ENCODE peak calls at places on chromosome 7, in four cellular contexts. One of them, this sample, is unnamed.

GRCh38 chr7:151795168-151795754 is 81.7 kb downstream of the PRKAG2 start:
- DNase-seq in HCT116: no peak
- DNase-seq in H1: no peak
- DNase-seq in K562: no peak
- DNase-seq in this sample: no peak

GRCh38 chr7:86920154-86920553 is 139.3 kb downstream of the ELAPOR2 start:
- DNase-seq in K562: no peak
- DNase-seq in H1: no peak
- DNase-seq in HCT116: no peak
- DNase-seq in this sample: no peak

GRCh38 chr7:4659551-4660286 is 22.4 kb upstream of the FOXK1 start:
- DNase-seq in K562: peak; percentile 42
- DNase-seq in H1: no peak
- DNase-seq in HCT116: peak; percentile 43
- DNase-seq in this sample: no peak

GRCh38 chr7:17769918-17770317 is 170.4 kb downstream of the SNX13 start:
- DNase-seq in H1: peak; percentile 21
- DNase-seq in K562: peak; percentile 72
- DNase-seq in HCT116: peak; percentile 59
- DNase-seq in this sample: no peak

GRCh38 chr7:87934699-87935372 is 785 bp downstream of the ADAM22 start:
- DNase-seq in K562: no peak
- DNase-seq in H1: no peak
- DNase-seq in HCT116: no peak
- DNase-seq in this sample: no peak

GRCh38 chr7:148264933-148265557 is 325.5 kb upstream of the C7orf33 start:
- DNase-seq in H1: no peak
- DNase-seq in HCT116: peak; percentile 24
- DNase-seq in K562: peak; percentile 50
- DNase-seq in this sample: no peak

GRCh38 chr7:33459340-33459751 is 330.0 kb downstream of the BBS9 start:
- DNase-seq in HCT116: peak; percentile 42
- DNase-seq in H1: peak; percentile 5
- DNase-seq in K562: peak; percentile 4
- DNase-seq in this sample: no peak

GRCh38 chr7:149027055-149027454 is 1.2 kb downstream of the PDIA4 start:
- DNase-seq in HCT116: no peak
- DNase-seq in H1: no peak
- DNase-seq in K562: no peak
- DNase-seq in this sample: no peak

GRCh38 chr7:33669251-33669670 is 236.1 kb upstream of the BMPER start:
- DNase-seq in HCT116: no peak
- DNase-seq in K562: no peak
- DNase-seq in H1: no peak
- DNase-seq in this sample: no peak

GRCh38 chr7:107694395-107694794 is 33.8 kb downstream of the SLC26A4 start:
- DNase-seq in K562: no peak
- DNase-seq in H1: no peak
- DNase-seq in HCT116: no peak
- DNase-seq in this sample: no peak

GRCh38 chr7:74542558-74543117 is 88.9 kb downstream of the GTF2IRD1 start:
- DNase-seq in K562: no peak
- DNase-seq in H1: no peak
- DNase-seq in HCT116: no peak
- DNase-seq in this sample: no peak

GRCh38 chr7:29854257-29854938 is 48.1 kb downstream of the WIPF3 start:
- DNase-seq in HCT116: no peak
- DNase-seq in H1: peak; percentile 23
- DNase-seq in K562: peak; percentile 42
- DNase-seq in this sample: no peak

GRCh38 chr7:142150869-142151268 is 39.4 kb downstream of the MGAM2 start:
- DNase-seq in H1: no peak
- DNase-seq in K562: no peak
- DNase-seq in HCT116: no peak
- DNase-seq in this sample: no peak

GRCh38 chr7:76346097-76346496 is 12.7 kb downstream of the YWHAG start:
- DNase-seq in H1: no peak
- DNase-seq in HCT116: no peak
- DNase-seq in K562: no peak
- DNase-seq in this sample: no peak

GRCh38 chr7:5139998-5140397 is 50.0 kb upstream of the WIPI2 start:
- DNase-seq in K562: peak; percentile 56
- DNase-seq in HCT116: peak; percentile 39
- DNase-seq in H1: no peak
- DNase-seq in this sample: peak; percentile 8

GRCh38 chr7:156935250-156935649 is 14.3 kb upstream of the NOM1 start:
- DNase-seq in K562: no peak
- DNase-seq in HCT116: no peak
- DNase-seq in H1: no peak
- DNase-seq in this sample: no peak

GRCh38 chr7:16465469-16466086 is at the start of gene SOSTDC1:
- DNase-seq in HCT116: no peak
- DNase-seq in K562: peak; percentile 78
- DNase-seq in H1: peak; percentile 9
- DNase-seq in this sample: no peak

GRCh38 chr7:15507235-15507634 is 54.6 kb downstream of the AGMO start:
- DNase-seq in K562: no peak
- DNase-seq in H1: no peak
- DNase-seq in HCT116: no peak
- DNase-seq in this sample: no peak

GRCh38 chr7:137987968-137988367 is 13.9 kb downstream of the CREB3L2 start:
- DNase-seq in HCT116: no peak
- DNase-seq in H1: no peak
- DNase-seq in K562: no peak
- DNase-seq in this sample: peak; percentile 61

GRCh38 chr7:139602143-139602722 is 78.7 kb downstream of the CLEC2L start:
- DNase-seq in K562: peak; percentile 65
- DNase-seq in H1: no peak
- DNase-seq in HCT116: peak; percentile 15
- DNase-seq in this sample: no peak

GRCh38 chr7:155124706-155125105 is 54.6 kb downstream of the HTR5A start:
- DNase-seq in K562: no peak
- DNase-seq in HCT116: no peak
- DNase-seq in H1: no peak
- DNase-seq in this sample: no peak

GRCh38 chr7:28165971-28166955 is 14.3 kb downstream of the JAZF1 start:
- DNase-seq in H1: no peak
- DNase-seq in HCT116: no peak
- DNase-seq in K562: no peak
- DNase-seq in this sample: no peak

GRCh38 chr7:20722941-20723340 is 63.7 kb downstream of the SP8 start:
- DNase-seq in K562: no peak
- DNase-seq in H1: no peak
- DNase-seq in HCT116: no peak
- DNase-seq in this sample: no peak

DNA sequence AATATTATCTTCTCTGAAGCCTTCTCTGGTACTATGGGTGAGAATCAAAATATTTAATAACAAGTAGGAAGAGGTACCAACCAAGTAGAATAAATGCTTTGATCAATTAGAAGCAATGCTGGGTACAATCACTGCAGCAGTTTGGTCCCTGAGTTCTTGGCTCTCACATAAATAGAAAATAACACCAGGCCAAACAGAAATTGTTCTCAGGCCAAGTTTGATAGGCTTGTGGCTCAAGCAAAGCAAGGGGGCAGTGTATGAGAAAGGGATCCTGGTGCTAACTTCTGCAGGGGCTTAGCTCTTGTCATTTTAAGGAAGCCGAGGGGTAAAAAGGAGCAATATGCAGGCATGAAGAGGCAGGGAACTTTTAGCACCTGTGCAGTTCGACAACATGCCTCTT is 146.8 kb upstream of the TMEM229A start:
- DNase-seq in HCT116: no peak
- DNase-seq in K562: no peak
- DNase-seq in H1: no peak
- DNase-seq in this sample: no peak
- TF ChIP-seq EGR1 in HCT116: no peak
- TF ChIP-seq EGR1 in K562: no peak
- TF ChIP-seq EGR1 in H1: no peak
- TF ChIP-seq EGR1 in this sample: no peak

DNA sequence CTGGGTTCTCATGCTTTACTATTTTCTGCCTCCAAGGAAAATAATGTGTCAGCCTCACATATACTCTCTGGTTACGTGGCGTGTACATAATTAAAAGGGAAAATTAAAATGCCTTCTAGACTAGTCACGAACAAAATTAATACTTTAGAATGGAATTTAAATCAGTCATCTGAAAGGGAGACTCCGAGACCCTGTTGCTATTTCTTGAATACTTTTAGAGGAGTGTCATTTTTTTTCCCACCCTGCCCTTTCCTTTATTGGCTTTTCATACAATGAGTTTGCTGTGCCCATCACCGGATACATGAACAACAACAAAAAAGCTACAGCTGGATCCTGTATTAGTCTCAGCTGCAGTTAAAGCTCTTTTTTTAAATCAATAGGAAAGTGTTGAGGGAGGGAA is 20.1 kb downstream of the CYTH3 start:
- DNase-seq in K562: no peak
- DNase-seq in H1: no peak
- DNase-seq in HCT116: no peak
- DNase-seq in this sample: no peak
- TF ChIP-seq EGR1 in K562: no peak
- TF ChIP-seq EGR1 in H1: no peak
- TF ChIP-seq EGR1 in HCT116: no peak
- TF ChIP-seq EGR1 in this sample: no peak

DNA sequence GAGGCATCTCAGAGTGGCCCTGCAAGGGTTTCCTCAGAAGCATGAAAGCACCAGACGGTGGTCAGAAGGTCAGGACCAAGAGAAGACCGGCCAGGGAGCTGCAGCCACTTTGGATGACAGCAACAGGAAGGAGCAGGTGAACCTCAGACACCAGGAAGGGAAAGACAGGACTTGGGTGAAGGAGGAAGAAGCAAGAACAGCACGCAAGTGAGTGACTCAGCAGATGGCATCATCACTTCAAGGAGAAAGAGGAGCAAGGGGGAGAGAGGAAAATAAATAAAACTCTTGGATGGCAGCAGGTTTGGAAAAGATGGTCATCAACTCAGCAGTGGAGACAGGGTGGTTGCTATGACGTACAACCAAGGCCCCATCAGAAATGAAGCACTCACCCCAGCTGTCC is 31.6 kb downstream of the NCAPG2 start:
- DNase-seq in K562: no peak
- DNase-seq in H1: no peak
- DNase-seq in HCT116: no peak
- DNase-seq in this sample: no peak
- TF ChIP-seq EGR1 in K562: no peak
- TF ChIP-seq EGR1 in H1: no peak
- TF ChIP-seq EGR1 in HCT116: no peak
- TF ChIP-seq EGR1 in this sample: no peak

GRCh38 chr7:47896809-47897423 is 51.4 kb downstream of the PKD1L1 start:
- DNase-seq in H1: no peak
- DNase-seq in K562: no peak
- DNase-seq in HCT116: no peak
- DNase-seq in this sample: no peak
- TF ChIP-seq EGR1 in H1: no peak
- TF ChIP-seq EGR1 in K562: no peak
- TF ChIP-seq EGR1 in HCT116: no peak
- TF ChIP-seq EGR1 in this sample: no peak

GRCh38 chr7:676972-677385 is 49.5 kb upstream of the DNAAF5 start:
- DNase-seq in K562: no peak
- DNase-seq in H1: no peak
- DNase-seq in HCT116: no peak
- DNase-seq in this sample: no peak

GRCh38 chr7:672891-673290 is 53.6 kb upstream of the DNAAF5 start:
- DNase-seq in HCT116: no peak
- DNase-seq in H1: no peak
- DNase-seq in K562: no peak
- DNase-seq in this sample: no peak

GRCh38 chr7:674454-675410 is 51.8 kb upstream of the DNAAF5 start:
- DNase-seq in HCT116: no peak
- DNase-seq in H1: no peak
- DNase-seq in K562: no peak
- DNase-seq in this sample: no peak

GRCh38 chr7:673681-674453 is 52.6 kb upstream of the DNAAF5 start:
- DNase-seq in H1: no peak
- DNase-seq in HCT116: no peak
- DNase-seq in K562: no peak
- DNase-seq in this sample: no peak

DNA sequence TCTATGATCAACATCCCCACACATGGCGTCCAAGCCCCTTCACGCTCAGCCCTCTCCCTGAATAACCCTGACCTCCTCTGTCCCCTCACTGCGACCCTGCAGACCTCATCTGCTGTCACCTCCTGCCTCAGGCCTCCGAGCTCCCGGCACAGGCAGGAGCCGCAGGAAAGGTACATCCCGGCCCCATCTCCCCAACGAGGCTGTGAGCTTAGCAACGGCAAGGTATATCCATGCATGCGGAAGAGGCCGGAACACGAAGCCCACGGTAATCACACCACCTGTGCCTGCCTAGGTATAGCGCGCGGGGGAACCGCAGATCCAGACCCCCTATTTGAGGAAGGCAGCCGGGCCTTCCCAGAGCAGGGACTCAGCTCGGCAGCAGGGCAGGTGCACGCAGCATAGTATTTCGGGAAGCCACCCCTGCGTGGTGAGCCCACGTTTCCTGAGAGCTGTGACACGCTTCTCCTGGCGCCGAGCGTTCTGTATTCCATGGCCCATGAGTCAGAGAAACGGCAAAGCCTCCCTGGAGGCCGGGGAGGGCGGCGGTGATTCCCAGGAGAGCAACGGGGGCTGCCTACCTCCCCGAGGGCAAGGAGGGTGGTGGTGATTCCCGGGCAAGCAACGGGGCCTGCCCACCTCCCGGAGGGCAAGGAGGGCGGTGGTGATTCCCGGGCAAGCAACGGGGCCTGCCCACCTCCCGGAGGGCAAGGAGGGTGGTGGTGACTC is 50.1 kb upstream of the DNAAF5 start:
- DNase-seq in HCT116: no peak
- DNase-seq in K562: no peak
- DNase-seq in H1: no peak
- DNase-seq in this sample: no peak
- TF ChIP-seq EGR1 in HCT116: no peak
- TF ChIP-seq EGR1 in K562: no peak
- TF ChIP-seq EGR1 in H1: no peak
- TF ChIP-seq EGR1 in this sample: no peak

DNA sequence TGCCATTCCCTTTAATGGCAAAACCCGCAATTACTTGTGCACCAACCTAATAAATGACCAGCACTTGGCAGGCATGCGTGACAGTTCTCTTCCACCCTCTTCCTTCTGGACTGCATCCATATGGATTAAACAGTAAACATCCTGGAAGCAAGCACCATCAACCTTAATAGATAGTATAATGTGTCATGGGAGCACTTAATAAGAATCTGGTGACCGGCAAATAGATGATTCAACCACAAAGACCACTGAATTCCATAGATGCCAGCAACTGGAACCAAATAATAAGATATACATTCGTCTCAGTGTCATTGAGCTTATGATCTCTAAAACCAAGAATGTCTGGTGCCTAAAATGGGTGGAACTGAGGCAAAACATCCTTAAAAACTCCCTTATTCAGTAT is 610.1 kb downstream of the CALN1 start:
- DNase-seq in HCT116: no peak
- DNase-seq in H1: no peak
- DNase-seq in K562: no peak
- DNase-seq in this sample: no peak
- TF ChIP-seq EGR1 in HCT116: no peak
- TF ChIP-seq EGR1 in H1: no peak
- TF ChIP-seq EGR1 in K562: no peak
- TF ChIP-seq EGR1 in this sample: no peak